ENCODE peak calls at places on chromosome 14, in nine cellular contexts. H, B, F, T, Q, O, U, I and V are unnamed samples.
A peak's percentile ranks its signal among the peaks of the same experiment; 100 is the strongest.

GRCh38 chr14:85531594-85532391 is 1.8 kb downstream of the FLRT2 start:
- DNase-seq in T (peak; percentile 72), U (peak; percentile 89), B (peak; percentile 79), O (no peak), Q (peak; percentile 89), F (peak; percentile 96), I (peak; percentile 94), H (peak; percentile 58), V (peak; percentile 86)

GRCh38 chr14:80003138-80003537 is 208.2 kb downstream of the DIO2 start:
- DNase-seq in B (no peak), T (no peak), O (no peak), Q (no peak), U (no peak), H (no peak), F (peak; percentile 70), I (no peak), V (no peak)

GRCh38 chr14:75527449-75528163 is 5.3 kb downstream of the BATF start:
- DNase-seq in O (no peak), I (no peak), T (no peak), Q (no peak), H (no peak), B (no peak), U (no peak), F (no peak), V (no peak)

GRCh38 chr14:71533800-71534199 is 398.4 kb upstream of the RGS6 start:
- DNase-seq in I (no peak), O (no peak), U (no peak), F (no peak), T (no peak), B (no peak), Q (no peak), H (no peak), V (no peak)

GRCh38 chr14:101358726-101359125 is 202.6 kb upstream of the DIO3 start:
- DNase-seq in O (no peak), T (no peak), Q (no peak), H (no peak), F (no peak), B (peak; percentile 62), I (peak; percentile 66), U (no peak), V (no peak)

GRCh38 chr14:55240526-55241178 is 30.6 kb upstream of the FBXO34 start:
- DNase-seq in U (no peak), B (no peak), F (peak; percentile 68), O (no peak), I (no peak), T (no peak), Q (peak; percentile 68), H (no peak), V (no peak)

GRCh38 chr14:30935445-30935844 is 61.1 kb downstream of the COCH start:
- DNase-seq in T (no peak), U (no peak), Q (peak; percentile 31), O (no peak), F (no peak), B (no peak), I (no peak), H (no peak), V (no peak)

GRCh38 chr14:61322799-61323290 is 1.5 kb downstream of the PRKCH start:
- DNase-seq in B (no peak), I (no peak), Q (no peak), F (peak; percentile 22), T (no peak), U (peak; percentile 81), O (no peak), H (no peak), V (no peak)

GRCh38 chr14:69050235-69051184 is 71.4 kb upstream of the ACTN1 start:
- DNase-seq in U (no peak), I (no peak), T (no peak), O (no peak), H (no peak), Q (no peak), F (no peak), B (no peak), V (no peak)

GRCh38 chr14:98984719-98985041 is 287.3 kb downstream of the BCL11B start:
- DNase-seq in U (no peak), O (peak; percentile 47), T (no peak), H (no peak), F (no peak), I (no peak), B (no peak), Q (no peak), V (no peak)

GRCh38 chr14:26281280-26281998 is 316.4 kb downstream of the NOVA1 start:
- DNase-seq in U (peak; percentile 69), I (no peak), T (no peak), H (no peak), O (no peak), F (peak; percentile 86), B (no peak), Q (no peak), V (peak; percentile 44)

GRCh38 chr14:61280526-61281185 is 482 bp downstream of the TMEM30B start:
- DNase-seq in B (peak; percentile 90), O (peak; percentile 81), F (peak; percentile 33), I (peak; percentile 89), T (peak; percentile 48), H (no peak), Q (no peak), U (no peak), V (no peak)

GRCh38 chr14:62674833-62675232 is 370.4 kb downstream of the KCNH5 start:
- DNase-seq in Q (no peak), F (peak; percentile 5), T (no peak), O (no peak), U (peak; percentile 31), I (no peak), H (no peak), B (no peak), V (no peak)

GRCh38 chr14:73744175-73744867 is 30.1 kb upstream of the PNMA1 start:
- DNase-seq in B (peak; percentile 79), F (no peak), T (no peak), H (no peak), Q (no peak), O (no peak), I (no peak), U (no peak), V (peak; percentile 81)

GRCh38 chr14:50036637-50037036 is 79.7 kb downstream of the VCPKMT start:
- DNase-seq in B (no peak), I (no peak), T (no peak), H (no peak), U (no peak), O (no peak), Q (no peak), F (no peak), V (no peak)

GRCh38 chr14:21524575-21525518 is 1.3 kb downstream of the SALL2 start:
- DNase-seq in B (peak; percentile 71), T (no peak), O (no peak), U (no peak), Q (no peak), H (no peak), I (no peak), F (no peak), V (no peak)

GRCh38 chr14:77573964-77574363 is 42.5 kb downstream of the SPTLC2 start:
- DNase-seq in H (no peak), I (no peak), Q (no peak), F (no peak), B (no peak), U (no peak), O (no peak), T (no peak), V (no peak)

GRCh38 chr14:65255583-65256443 is 153.5 kb upstream of the MAX start:
- DNase-seq in F (no peak), U (peak; percentile 16), T (no peak), B (no peak), I (no peak), O (no peak), H (no peak), Q (peak; percentile 49), V (no peak)

GRCh38 chr14:106811167-106811566 is 1284.8 kb downstream of the TMEM121 start:
- DNase-seq in U (no peak), O (no peak), I (no peak), H (no peak), Q (no peak), F (no peak), B (no peak), T (no peak), V (no peak)

GRCh38 chr14:71855399-71856036 is 76.7 kb upstream of the RGS6 start:
- DNase-seq in Q (peak; percentile 73), F (peak; percentile 77), O (peak; percentile 51), B (peak; percentile 85), U (peak; percentile 87), T (peak; percentile 49), H (peak; percentile 84), I (peak; percentile 91), V (peak; percentile 61)

GRCh38 chr14:36467332-36467731 is 52.7 kb downstream of the NKX2-1 start:
- DNase-seq in I (no peak), H (no peak), O (no peak), T (no peak), Q (no peak), U (peak; percentile 5), F (no peak), B (no peak), V (no peak)

GRCh38 chr14:29865299-29865698 is 62.3 kb downstream of the PRKD1 start:
- DNase-seq in H (no peak), Q (no peak), I (no peak), B (no peak), T (peak; percentile 99), O (no peak), U (no peak), F (no peak), V (peak; percentile 42)

GRCh38 chr14:80587096-80587724 is 354.3 kb downstream of the CEP128 start:
- DNase-seq in F (peak; percentile 77), I (no peak), H (peak; percentile 27), Q (peak; percentile 67), U (peak; percentile 46), B (no peak), T (peak; percentile 11), O (no peak), V (peak; percentile 24)

GRCh38 chr14:75450381-75451276 is 22.8 kb downstream of the JDP2 start:
- DNase-seq in I (no peak), T (no peak), B (no peak), O (no peak), F (peak; percentile 47), Q (peak; percentile 7), H (no peak), U (peak; percentile 84), V (peak; percentile 18)

GRCh38 chr14:88749139-88749538 is 43.6 kb downstream of the EML5 start:
- DNase-seq in Q (no peak), T (no peak), H (no peak), U (no peak), B (no peak), O (no peak), F (no peak), I (no peak), V (peak; percentile 12)

GRCh38 chr14:104724981-104725771 is 1.1 kb downstream of the ADSS1 start:
- DNase-seq in H (no peak), U (no peak), O (no peak), Q (peak; percentile 53), I (no peak), T (peak; percentile 29), B (no peak), F (peak; percentile 43), V (no peak)

GRCh38 chr14:68780358-68781160 is 12.3 kb downstream of the ZFP36L1 start:
- DNase-seq in H (peak; percentile 47), O (peak; percentile 13), B (peak; percentile 88), T (no peak), U (no peak), Q (peak; percentile 65), F (peak; percentile 77), I (peak; percentile 91), V (peak; percentile 82)

GRCh38 chr14:22560638-22561365 is 28.2 kb downstream of the DAD1 start:
- DNase-seq in T (no peak), F (no peak), O (no peak), B (no peak), H (no peak), Q (no peak), U (no peak), I (no peak), V (no peak)

GRCh38 chr14:31944256-31945073 is 132.6 kb upstream of the ARHGAP5 start:
- DNase-seq in U (no peak), O (no peak), Q (no peak), T (no peak), F (no peak), H (peak; percentile 74), B (no peak), I (no peak), V (no peak)